ENCODE peak calls at places on chromosomes 3 and 15, in five cellular contexts. J is ELR, Q is Right ventricle myocardium superior, M is nephron progenitor cell, X is NCI-H187 treated with DMSO at 0.1 percent for 48 hours. L is an unnamed sample.

GRCh38 chr3:135924506-135924905 is 41.0 kb upstream of the PPP2R3A start:
- DNase-seq in J (no peak), Q (no peak), M (no peak), X (no peak), L (no peak)

GRCh38 chr3:141275511-141275910 is 43.9 kb downstream of the PXYLP1 start:
- DNase-seq in J (peak; percentile 46), Q (no peak), M (no peak), X (no peak), L (no peak)

GRCh38 chr3:71659758-71660666 is 65.2 kb downstream of the EIF4E3 start:
- DNase-seq in J (no peak), Q (no peak), M (no peak), X (no peak), L (no peak)

GRCh38 chr3:55522077-55522476 is 35.0 kb upstream of the WNT5A start:
- DNase-seq in J (no peak), Q (no peak), M (no peak), X (no peak), L (no peak)

GRCh38 chr3:32612551-32612950 is 41.9 kb upstream of the DYNC1LI1 start:
- DNase-seq in J (no peak), Q (no peak), M (no peak), X (no peak), L (no peak)

GRCh38 chr15:64068133-64068532 is 21.8 kb upstream of the DAPK2 start:
- DNase-seq in J (no peak), Q (no peak), M (no peak), X (no peak), L (no peak)

GRCh38 chr3:170137971-170138370 is 43.6 kb downstream of the PHC3 start:
- DNase-seq in J (no peak), Q (no peak), M (no peak), X (no peak), L (no peak)

GRCh38 chr15:101445562-101446526 is 43.7 kb downstream of the PCSK6 start:
- DNase-seq in J (peak; percentile 78), Q (peak; percentile 89), M (no peak), X (no peak), L (no peak)

GRCh38 chr15:73872370-73872769 is 994 bp upstream of the TBC1D21 start:
- DNase-seq in J (peak; percentile 60), Q (no peak), M (no peak), X (no peak), L (no peak)

GRCh38 chr3:4708230-4708629 is 215.1 kb downstream of the ITPR1 start:
- DNase-seq in J (no peak), Q (no peak), M (no peak), X (no peak), L (no peak)

GRCh38 chr15:98914626-98915025 is 93.0 kb downstream of the PGPEP1L start:
- DNase-seq in J (peak; percentile 86), Q (no peak), M (no peak), X (no peak), L (no peak)

GRCh38 chr3:197795200-197795599 is 4.1 kb downstream of the LRCH3 start:
- DNase-seq in J (peak; percentile 91), Q (no peak), M (no peak), X (no peak), L (no peak)

GRCh38 chr3:113890256-113890900 is 51.8 kb downstream of the GRAMD1C start:
- DNase-seq in J (peak; percentile 10), Q (no peak), M (no peak), X (no peak), L (no peak)

L was measured in NCI-H1417 treated with DMSO at 0.1 percent for 48 hours.